ENCODE peak calls at places on chromosome 11, in five cellular contexts. W is fibroblast of lung, D is brain microvascular endothelial cell, P is stomach, H is cardiac muscle cell. A is an unnamed sample.
A peak's percentile ranks its signal among the peaks of the same experiment; 100 is the strongest.

GRCh38 chr11:121656333-121657090 is 203.7 kb upstream of the SORL1-AS1 start:
- DNase-seq in D (no peak), W (no peak), H (no peak), P (no peak), A (peak; percentile 24)

GRCh38 chr11:100673063-100673462 is 14.0 kb upstream of the ARHGAP42 start:
- DNase-seq in W (peak; percentile 74), P (no peak), D (no peak), H (no peak), A (no peak)

GRCh38 chr11:116930177-116930576 is 92.8 kb upstream of the APOA1 start:
- DNase-seq in H (peak; percentile 30), P (no peak), W (peak; percentile 61), D (peak; percentile 20), A (no peak)

GRCh38 chr11:120622189-120622912 is 110.8 kb downstream of the GRIK4 start:
- DNase-seq in H (no peak), P (no peak), D (no peak), W (peak; percentile 28), A (no peak)

GRCh38 chr11:78689558-78690153 is 115.0 kb upstream of the NARS2 start:
- DNase-seq in W (no peak), D (no peak), H (no peak), P (no peak), A (no peak)

GRCh38 chr11:17208257-17208999 is 642 bp upstream of the PIK3C2A start:
- DNase-seq in H (peak; percentile 76), P (peak; percentile 65), D (peak; percentile 50), W (peak; percentile 68), A (peak; percentile 73)

GRCh38 chr11:64230209-64230984 is at the start of gene DNAJC4:
- DNase-seq in H (peak; percentile 98), W (peak; percentile 86), D (peak; percentile 82), P (peak; percentile 96), A (peak; percentile 93)

GRCh38 chr11:28585007-28585406 is 476.8 kb downstream of the METTL15 start:
- DNase-seq in W (no peak), H (no peak), P (no peak), D (peak; percentile 4), A (no peak)

GRCh38 chr11:110087820-110088534 is 5.2 kb upstream of the ZC3H12C start:
- DNase-seq in W (peak; percentile 44), D (peak; percentile 73), H (no peak), P (no peak), A (no peak)

GRCh38 chr11:70948855-70949551 is 303.4 kb downstream of the SHANK2 start:
- DNase-seq in H (no peak), D (no peak), W (no peak), P (peak; percentile 74), A (no peak)

GRCh38 chr11:69274531-69275016 is 19.4 kb upstream of the MYEOV start:
- DNase-seq in D (no peak), W (no peak), H (no peak), P (peak; percentile 81), A (no peak)

GRCh38 chr11:16956538-16957153 is 57.6 kb downstream of the PLEKHA7 start:
- DNase-seq in P (no peak), H (no peak), D (no peak), W (no peak), A (no peak)

GRCh38 chr11:128157423-128158298 is 429.7 kb downstream of the ETS1 start:
- DNase-seq in W (peak; percentile 87), H (peak; percentile 75), P (no peak), D (peak; percentile 66), A (peak; percentile 53)

GRCh38 chr11:6402561-6402981 is 12.3 kb downstream of the SMPD1 start:
- DNase-seq in W (no peak), D (no peak), P (no peak), H (no peak), A (peak; percentile 87)

GRCh38 chr11:126163779-126164178 is 47.7 kb downstream of the RPUSD4 start:
- DNase-seq in P (no peak), H (no peak), D (no peak), W (no peak), A (no peak)

GRCh38 chr11:126164781-126165180 is 46.7 kb downstream of the RPUSD4 start:
- DNase-seq in D (no peak), W (no peak), H (no peak), P (no peak), A (no peak)

GRCh38 chr11:126162286-126163030 is 49.0 kb downstream of the RPUSD4 start:
- DNase-seq in D (no peak), P (no peak), H (no peak), W (peak; percentile 55), A (no peak)

GRCh38 chr11:126161146-126161458 is 50.3 kb downstream of the RPUSD4 start:
- DNase-seq in P (no peak), H (no peak), D (no peak), W (no peak), A (no peak)

DNA sequence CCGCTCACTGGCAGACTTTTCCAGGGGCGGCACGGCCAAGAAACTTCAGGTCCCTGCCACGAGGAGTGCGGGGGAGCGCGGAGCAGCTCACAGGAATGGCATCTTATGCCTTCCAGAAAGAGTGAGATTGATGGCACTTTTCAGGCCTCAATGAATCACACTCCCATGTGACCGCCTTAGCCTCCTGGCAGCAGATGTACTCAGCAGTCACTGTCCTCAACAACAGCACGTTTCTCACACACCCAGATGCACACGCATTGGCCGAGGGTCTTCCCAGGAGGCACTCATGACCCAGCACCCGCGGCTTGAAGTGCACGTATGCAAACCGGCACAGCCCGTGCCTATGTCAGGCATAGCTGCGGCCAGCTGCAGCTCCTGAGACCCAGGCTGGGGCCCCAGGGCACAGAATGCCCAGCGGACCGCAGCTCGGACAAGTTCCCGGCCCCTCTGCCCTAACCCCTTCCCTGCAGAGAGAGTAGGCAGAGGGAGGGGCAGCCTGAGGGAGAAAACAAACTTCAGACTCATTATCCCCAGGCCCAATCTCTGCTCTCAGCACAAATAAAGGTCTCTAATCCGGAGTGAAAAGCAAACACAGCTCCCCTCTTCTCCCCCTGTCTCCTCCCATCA is 48.3 kb downstream of the RPUSD4 start:
- DNase-seq in P (no peak), D (peak; percentile 54), H (no peak), W (peak; percentile 92), A (no peak)
- TF ChIP-seq CTCF in P (no peak), D (no peak), H (no peak), W (no peak), A (no peak)

GRCh38 chr11:114771172-114771571 is 92.8 kb downstream of the NXPE2 start:
- DNase-seq in P (no peak), H (no peak), D (no peak), W (no peak), A (no peak)

GRCh38 chr11:114775849-114776621 is 97.7 kb downstream of the NXPE2 start:
- DNase-seq in D (no peak), P (no peak), W (no peak), H (peak; percentile 24), A (no peak)

GRCh38 chr11:114773541-114774338 is 95.4 kb downstream of the NXPE2 start:
- DNase-seq in H (no peak), P (no peak), D (no peak), W (no peak), A (no peak)

GRCh38 chr11:114776956-114777355 is 98.6 kb downstream of the NXPE2 start:
- DNase-seq in W (no peak), P (no peak), H (no peak), D (no peak), A (peak; percentile 16)

GRCh38 chr11:114774599-114775365 is 96.5 kb downstream of the NXPE2 start:
- DNase-seq in H (peak; percentile 87), D (no peak), W (peak; percentile 38), P (peak; percentile 40), A (peak; percentile 63)
- TF ChIP-seq CTCF in H (peak; percentile 52), D (peak; percentile 64), W (peak; percentile 49), P (no peak), A (peak; percentile 71)

GRCh38 chr11:11261629-11262028 is 91.4 kb downstream of the CSNK2A3 start:
- DNase-seq in W (no peak), D (no peak), H (no peak), P (no peak), A (no peak)

GRCh38 chr11:11265994-11266606 is 87.0 kb downstream of the CSNK2A3 start:
- DNase-seq in H (peak; percentile 56), W (no peak), P (peak; percentile 56), D (peak; percentile 6), A (peak; percentile 80)

GRCh38 chr11:11265320-11265719 is 87.7 kb downstream of the CSNK2A3 start:
- DNase-seq in P (no peak), D (no peak), W (no peak), H (no peak), A (no peak)

GRCh38 chr11:11263238-11264030 is 89.6 kb downstream of the CSNK2A3 start:
- DNase-seq in D (peak; percentile 4), H (no peak), W (no peak), P (no peak), A (no peak)

DNA sequence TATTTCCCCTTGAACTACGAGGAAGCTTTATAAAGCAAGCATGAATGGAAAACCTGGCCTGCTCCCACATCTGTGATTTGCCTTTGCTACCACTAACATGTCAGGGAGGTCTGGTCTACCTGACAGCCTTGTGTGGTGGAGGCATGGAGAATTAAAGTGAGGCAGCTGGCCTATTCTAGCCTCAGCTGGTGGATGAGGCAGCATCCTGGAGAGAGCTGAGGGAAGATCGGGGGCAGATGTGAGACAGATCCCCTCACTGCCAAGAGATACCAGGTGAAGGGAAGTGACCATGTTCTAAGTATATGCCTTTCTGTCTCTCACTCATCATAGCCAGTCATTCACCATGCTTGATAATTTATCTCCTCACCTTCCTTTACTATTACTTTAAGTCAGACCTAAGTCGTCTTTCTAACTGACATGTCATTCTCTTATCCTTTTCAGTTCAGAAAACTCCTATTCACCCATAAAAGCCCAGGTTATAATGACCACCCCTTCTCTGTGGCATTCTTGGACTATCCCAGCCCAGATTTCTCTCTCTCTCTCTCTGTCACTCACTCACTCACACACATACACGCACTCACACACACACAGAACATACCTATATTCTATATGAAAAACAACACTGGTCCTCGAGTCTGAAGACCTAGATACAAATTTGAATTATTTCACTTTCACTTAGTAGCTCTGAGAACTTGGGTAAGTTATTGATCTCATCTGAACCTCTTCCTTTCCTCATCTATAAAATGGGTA is 90.7 kb downstream of the CSNK2A3 start:
- DNase-seq in H (no peak), D (no peak), W (no peak), P (no peak), A (no peak)
- TF ChIP-seq CTCF in H (no peak), D (no peak), W (no peak), P (no peak), A (no peak)

DNA sequence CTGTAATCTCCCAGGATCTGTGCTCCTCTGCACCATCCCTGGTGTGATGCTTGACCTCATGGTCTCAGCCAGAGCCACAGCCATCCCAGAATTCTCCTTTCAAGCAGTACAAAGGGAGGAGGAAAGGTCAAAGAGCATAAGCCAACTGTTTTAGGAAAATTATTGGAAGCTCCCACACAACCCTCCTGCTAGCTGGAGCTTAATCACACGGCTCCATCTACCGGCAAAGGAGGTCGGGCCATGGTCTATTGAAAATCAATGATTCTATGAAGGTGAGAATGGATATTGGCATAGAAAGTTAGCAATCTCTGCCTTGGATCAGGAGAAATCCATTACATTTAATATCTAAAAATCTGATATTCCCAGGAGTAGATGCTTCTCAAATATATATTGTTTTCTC is 259.5 kb downstream of the NTM start:
- DNase-seq in H (no peak), P (no peak), D (no peak), W (no peak), A (no peak)
- TF ChIP-seq CTCF in H (no peak), P (no peak), D (peak; percentile 70), W (no peak), A (no peak)